ENCODE peak calls at places on chromosomes 2 and 18, in six cellular contexts. One of them, this sample, is unnamed.

GRCh38 chr18:49648811-49649210 is 87.0 kb downstream of the LIPG start:
- DNase-seq in T-helper 1 cell: no peak
- DNase-seq in ELF-1: no peak
- DNase-seq in nephron progenitor cell: no peak
- DNase-seq in AG09309: no peak
- DNase-seq in right cardiac atrium: no peak
- DNase-seq in this sample: no peak

GRCh38 chr2:181364492-181365175 is 92.6 kb upstream of the ITGA4 start:
- DNase-seq in nephron progenitor cell: no peak
- DNase-seq in ELF-1: no peak
- DNase-seq in T-helper 1 cell: no peak
- DNase-seq in right cardiac atrium: no peak
- DNase-seq in AG09309: peak
- DNase-seq in this sample: no peak

GRCh38 chr2:110796724-110797301 is 64.4 kb downstream of the ACOXL start:
- DNase-seq in nephron progenitor cell: no peak
- DNase-seq in ELF-1: no peak
- DNase-seq in right cardiac atrium: no peak
- DNase-seq in T-helper 1 cell: no peak
- DNase-seq in AG09309: no peak
- DNase-seq in this sample: no peak

GRCh38 chr2:215929602-215930335 is 83.6 kb downstream of the MREG start:
- DNase-seq in nephron progenitor cell: no peak
- DNase-seq in right cardiac atrium: no peak
- DNase-seq in ELF-1: peak
- DNase-seq in T-helper 1 cell: no peak
- DNase-seq in AG09309: no peak
- DNase-seq in this sample: peak

GRCh38 chr2:5365871-5366461 is 326.2 kb upstream of the SOX11 start:
- DNase-seq in right cardiac atrium: peak
- DNase-seq in nephron progenitor cell: peak
- DNase-seq in ELF-1: peak
- DNase-seq in T-helper 1 cell: no peak
- DNase-seq in AG09309: no peak
- DNase-seq in this sample: peak

GRCh38 chr18:56307771-56308170 is 330.6 kb downstream of the TXNL1 start:
- DNase-seq in right cardiac atrium: no peak
- DNase-seq in nephron progenitor cell: no peak
- DNase-seq in AG09309: no peak
- DNase-seq in T-helper 1 cell: no peak
- DNase-seq in ELF-1: no peak
- DNase-seq in this sample: peak

GRCh38 chr2:208373460-208374089 is 33.0 kb upstream of the PTH2R start:
- DNase-seq in right cardiac atrium: no peak
- DNase-seq in T-helper 1 cell: no peak
- DNase-seq in AG09309: no peak
- DNase-seq in ELF-1: peak
- DNase-seq in nephron progenitor cell: peak
- DNase-seq in this sample: peak

GRCh38 chr2:101697794-101698418 is 399 bp downstream of the MAP4K4 start:
- DNase-seq in AG09309: no peak
- DNase-seq in right cardiac atrium: peak
- DNase-seq in nephron progenitor cell: peak
- DNase-seq in T-helper 1 cell: no peak
- DNase-seq in ELF-1: no peak
- DNase-seq in this sample: no peak

GRCh38 chr2:54318810-54319209 is 62.8 kb upstream of the TSPYL6 start:
- DNase-seq in ELF-1: no peak
- DNase-seq in nephron progenitor cell: no peak
- DNase-seq in T-helper 1 cell: no peak
- DNase-seq in AG09309: no peak
- DNase-seq in right cardiac atrium: no peak
- DNase-seq in this sample: peak

GRCh38 chr2:173148520-173148919 is 72.9 kb downstream of the MAP3K20 start:
- DNase-seq in nephron progenitor cell: no peak
- DNase-seq in right cardiac atrium: no peak
- DNase-seq in T-helper 1 cell: no peak
- DNase-seq in ELF-1: no peak
- DNase-seq in AG09309: no peak
- DNase-seq in this sample: no peak

GRCh38 chr18:46069524-46069923 is 2.5 kb downstream of the PSTPIP2 start:
- DNase-seq in nephron progenitor cell: no peak
- DNase-seq in AG09309: no peak
- DNase-seq in T-helper 1 cell: no peak
- DNase-seq in right cardiac atrium: no peak
- DNase-seq in ELF-1: no peak
- DNase-seq in this sample: no peak

GRCh38 chr2:215156453-215156852 is 18.0 kb upstream of the ABCA12 start:
- DNase-seq in AG09309: no peak
- DNase-seq in T-helper 1 cell: no peak
- DNase-seq in right cardiac atrium: no peak
- DNase-seq in ELF-1: no peak
- DNase-seq in nephron progenitor cell: no peak
- DNase-seq in this sample: no peak

GRCh38 chr2:26043862-26044736 is 10.2 kb downstream of the RAB10 start:
- DNase-seq in ELF-1: no peak
- DNase-seq in nephron progenitor cell: no peak
- DNase-seq in AG09309: no peak
- DNase-seq in T-helper 1 cell: no peak
- DNase-seq in right cardiac atrium: no peak
- DNase-seq in this sample: no peak

GRCh38 chr2:206804326-206804725 is 38.9 kb downstream of the FASTKD2 start:
- DNase-seq in T-helper 1 cell: no peak
- DNase-seq in ELF-1: no peak
- DNase-seq in AG09309: no peak
- DNase-seq in nephron progenitor cell: no peak
- DNase-seq in right cardiac atrium: no peak
- DNase-seq in this sample: no peak

GRCh38 chr2:217105733-217106649 is 246.1 kb upstream of the TNP1 start:
- DNase-seq in T-helper 1 cell: no peak
- DNase-seq in ELF-1: peak
- DNase-seq in right cardiac atrium: no peak
- DNase-seq in nephron progenitor cell: no peak
- DNase-seq in AG09309: peak
- DNase-seq in this sample: peak

GRCh38 chr2:163213699-163214098 is 375.1 kb upstream of the KCNH7 start:
- DNase-seq in right cardiac atrium: no peak
- DNase-seq in AG09309: peak
- DNase-seq in nephron progenitor cell: no peak
- DNase-seq in T-helper 1 cell: no peak
- DNase-seq in ELF-1: no peak
- DNase-seq in this sample: no peak

GRCh38 chr2:40364143-40364903 is 87.6 kb downstream of the SLC8A1 start:
- DNase-seq in nephron progenitor cell: no peak
- DNase-seq in T-helper 1 cell: no peak
- DNase-seq in ELF-1: no peak
- DNase-seq in right cardiac atrium: no peak
- DNase-seq in AG09309: no peak
- DNase-seq in this sample: no peak

GRCh38 chr2:119748135-119748534 is 11.6 kb upstream of the PTPN4 start:
- DNase-seq in ELF-1: no peak
- DNase-seq in T-helper 1 cell: no peak
- DNase-seq in nephron progenitor cell: no peak
- DNase-seq in AG09309: no peak
- DNase-seq in right cardiac atrium: no peak
- DNase-seq in this sample: no peak

GRCh38 chr2:7191927-7192326 is 274.7 kb downstream of the RNF144A start:
- DNase-seq in ELF-1: peak
- DNase-seq in nephron progenitor cell: no peak
- DNase-seq in AG09309: peak
- DNase-seq in T-helper 1 cell: no peak
- DNase-seq in right cardiac atrium: no peak
- DNase-seq in this sample: peak

GRCh38 chr2:203533696-203534471 is 1.2 kb downstream of the RAPH1 start:
- DNase-seq in T-helper 1 cell: no peak
- DNase-seq in nephron progenitor cell: peak
- DNase-seq in right cardiac atrium: no peak
- DNase-seq in AG09309: peak
- DNase-seq in ELF-1: peak
- DNase-seq in this sample: peak

GRCh38 chr18:76874643-76875389 is 52.5 kb downstream of the ZNF236 start:
- DNase-seq in nephron progenitor cell: no peak
- DNase-seq in right cardiac atrium: no peak
- DNase-seq in AG09309: no peak
- DNase-seq in ELF-1: no peak
- DNase-seq in T-helper 1 cell: no peak
- DNase-seq in this sample: peak

This sample was measured in A673.